ENCODE peak calls at places on chromosomes 13 and 19, in eight cellular contexts. E is fibroblast of the aortic adventitia, Y is endodermal cell, P is colonic mucosa, H is astrocyte of the cerebellum, G is mucosa of descending colon, C is pancreas, Q is aorta. D is an unnamed sample.
A peak's percentile ranks its signal among the peaks of the same experiment; 100 is the strongest.

GRCh38 chr13:46179576-46180368 is 2.2 kb downstream of the LCP1 start:
- DNase-seq in Q (no peak), P (peak; percentile 65), E (no peak), H (no peak), C (no peak), G (peak; percentile 58), Y (no peak), D (no peak)

GRCh38 chr19:42419309-42419708 is 7.9 kb downstream of the LIPE start:
- DNase-seq in Q (no peak), C (no peak), G (no peak), P (no peak), H (no peak), Y (peak; percentile 37), E (no peak), D (no peak)

GRCh38 chr19:43527860-43528622 is 1.0 kb upstream of the ETHE1 start:
- DNase-seq in H (no peak), G (peak; percentile 57), Y (no peak), C (no peak), E (peak; percentile 42), P (peak; percentile 57), Q (peak; percentile 80), D (no peak)

GRCh38 chr13:51944428-51944827 is 66.8 kb downstream of the ATP7B start:
- DNase-seq in H (no peak), G (no peak), E (no peak), Q (no peak), C (no peak), Y (no peak), P (no peak), D (no peak)

GRCh38 chr19:33514885-33515485 is 6.6 kb downstream of the PEPD start:
- DNase-seq in G (peak; percentile 35), P (peak; percentile 30), Q (no peak), Y (no peak), E (no peak), H (no peak), C (no peak), D (no peak)

GRCh38 chr13:87052731-87053130 is 618.4 kb upstream of the SLITRK5 start:
- DNase-seq in Y (no peak), C (no peak), G (no peak), P (no peak), H (peak; percentile 16), E (peak; percentile 35), Q (no peak), D (no peak)

GRCh38 chr13:49711218-49711863 is 20.1 kb upstream of the EBPL start:
- DNase-seq in H (no peak), P (no peak), Q (no peak), Y (no peak), E (peak; percentile 41), C (no peak), G (no peak), D (peak; percentile 62)

GRCh38 chr13:77836423-77836822 is 82.2 kb downstream of the EDNRB start:
- DNase-seq in G (no peak), Y (no peak), C (no peak), H (no peak), P (no peak), E (no peak), Q (no peak), D (no peak)

GRCh38 chr19:294341-294818 is 3.2 kb upstream of the PLPP2 start:
- DNase-seq in P (no peak), E (no peak), H (no peak), Y (peak; percentile 75), Q (peak; percentile 72), C (no peak), G (no peak), D (no peak)

GRCh38 chr19:28868836-28869235 is 344.1 kb downstream of the UQCRFS1 start:
- DNase-seq in E (no peak), Q (no peak), H (no peak), C (no peak), G (no peak), Y (no peak), P (no peak), D (no peak)

GRCh38 chr13:39952244-39953233 is 297.1 kb downstream of the COG6 start:
- DNase-seq in Y (no peak), H (no peak), P (no peak), E (peak; percentile 19), C (no peak), G (no peak), Q (no peak), D (peak; percentile 77)

GRCh38 chr19:27962260-27962659 is 1250.7 kb downstream of the UQCRFS1 start:
- DNase-seq in G (no peak), Y (no peak), P (no peak), E (no peak), C (no peak), Q (no peak), H (peak; percentile 36), D (no peak)

GRCh38 chr13:45737571-45738002 is 35.5 kb downstream of the CBY2 start:
- DNase-seq in E (no peak), Y (peak; percentile 88), H (no peak), C (no peak), G (no peak), P (no peak), Q (no peak), D (no peak)

GRCh38 chr13:108561152-108561551 is 68.3 kb upstream of the MYO16 start:
- DNase-seq in E (no peak), P (no peak), Y (no peak), Q (no peak), C (no peak), G (no peak), H (no peak), D (no peak)

GRCh38 chr19:29385191-29385795 is 140.5 kb upstream of the VSTM2B start:
- DNase-seq in H (no peak), Q (peak; percentile 70), G (no peak), Y (no peak), C (no peak), P (no peak), E (no peak), D (no peak)

GRCh38 chr19:13087295-13087694 is 15.4 kb downstream of the LYL1 start:
- DNase-seq in P (no peak), G (no peak), Q (no peak), C (no peak), E (no peak), Y (no peak), H (no peak), D (no peak)

GRCh38 chr19:30856786-30857185 is 484.6 kb downstream of the ZNF536 start:
- DNase-seq in H (no peak), C (no peak), Y (no peak), G (no peak), Q (no peak), E (no peak), P (no peak), D (no peak)

GRCh38 chr13:113977976-113978375 is 4.1 kb upstream of the C13orf46 start:
- DNase-seq in H (no peak), Y (no peak), E (no peak), G (peak; percentile 18), P (no peak), Q (peak; percentile 24), C (no peak), D (no peak)

GRCh38 chr13:98345103-98345899 is 168.2 kb upstream of the RNF113B start:
- DNase-seq in Y (peak; percentile 44), P (no peak), E (no peak), H (no peak), Q (no peak), G (no peak), C (peak; percentile 47), D (no peak)

GRCh38 chr19:49746206-49746958 is 16.7 kb downstream of the TSKS start:
- DNase-seq in C (no peak), Y (peak; percentile 96), H (no peak), P (peak; percentile 42), E (no peak), G (peak; percentile 40), Q (peak; percentile 85), D (no peak)

GRCh38 chr13:78958019-78958418 is 299.1 kb upstream of the OBI1 start:
- DNase-seq in E (no peak), Q (no peak), C (no peak), G (no peak), P (no peak), Y (no peak), H (no peak), D (no peak)

GRCh38 chr13:31742102-31742695 is 2.9 kb downstream of the RXFP2 start:
- DNase-seq in H (peak; percentile 65), Q (peak; percentile 77), C (peak; percentile 66), G (peak; percentile 45), Y (peak; percentile 89), E (peak; percentile 88), P (peak; percentile 47), D (peak; percentile 40)

GRCh38 chr13:79724348-79725103 is 243.6 kb downstream of the NDFIP2 start:
- DNase-seq in Q (no peak), H (no peak), P (peak; percentile 44), C (peak; percentile 21), Y (no peak), G (no peak), E (peak; percentile 45), D (no peak)

GRCh38 chr13:36069881-36070366 is 61.3 kb downstream of the DCLK1 start:
- DNase-seq in H (no peak), Q (no peak), E (peak; percentile 94), G (no peak), Y (no peak), C (no peak), P (no peak), D (no peak)

GRCh38 chr13:80604094-80604493 is 263.2 kb upstream of the SPRY2 start:
- DNase-seq in H (no peak), E (peak; percentile 37), P (no peak), Y (no peak), G (no peak), Q (no peak), C (no peak), D (no peak)

GRCh38 chr13:78602561-78603239 is 652 bp downstream of the POU4F1 start:
- DNase-seq in G (no peak), E (no peak), Q (peak; percentile 66), P (no peak), Y (peak; percentile 72), H (no peak), C (no peak), D (no peak)

GRCh38 chr19:20044663-20045062 is 5.4 kb upstream of the ZNF682 start:
- DNase-seq in G (no peak), H (no peak), Q (no peak), P (no peak), E (no peak), Y (no peak), C (no peak), D (no peak)

GRCh38 chr13:75507027-75508001 is 25.3 kb upstream of the TBC1D4 start:
- DNase-seq in G (no peak), Y (no peak), P (no peak), C (no peak), E (no peak), H (no peak), Q (peak; percentile 55), D (no peak)
- H3K4me3 ChIP-seq in G (no peak overlapping the region), Y (no peak overlapping the region), P (no peak overlapping the region), C (no peak overlapping the region), E (no peak overlapping the region), H (no peak overlapping the region), Q (no peak overlapping the region), D (no peak overlapping the region)

GRCh38 chr13:95403349-95404140 is 102.3 kb upstream of the ABCC4 start:
- DNase-seq in G (no peak), H (no peak), Q (no peak), Y (peak; percentile 93), E (no peak), P (no peak), C (no peak), D (no peak)
- H3K4me3 ChIP-seq in G (no peak overlapping the region), H (peak overlapping the region; percentile 51), Q (peak overlapping the region; percentile 29), Y (peak overlapping the region; percentile 85), E (peak overlapping the region; percentile 64), P (peak overlapping the region; percentile 20), C (no peak overlapping the region), D (peak overlapping the region; percentile 43)

GRCh38 chr19:5973867-5974635 is 3.9 kb downstream of the RANBP3 start:
- DNase-seq in Y (no peak), E (no peak), Q (no peak), P (no peak), H (no peak), C (no peak), G (no peak), D (no peak)
- H3K4me3 ChIP-seq in Y (no peak overlapping the region), E (no peak overlapping the region), Q (no peak overlapping the region), P (no peak overlapping the region), H (no peak overlapping the region), C (no peak overlapping the region), G (no peak overlapping the region), D (no peak overlapping the region)

GRCh38 chr19:18649371-18650047 is 12.7 kb downstream of the KLHL26 start:
- DNase-seq in E (peak; percentile 47), H (peak; percentile 38), P (peak; percentile 53), C (no peak), Y (peak; percentile 82), Q (peak; percentile 86), G (peak; percentile 57), D (no peak)
- H3K4me3 ChIP-seq in E (no peak overlapping the region), H (no peak overlapping the region), P (no peak overlapping the region), C (no peak overlapping the region), Y (peak overlapping the region; percentile 51), Q (no peak overlapping the region), G (no peak overlapping the region), D (no peak overlapping the region)